ENCODE peak calls at places on chromosomes 3 and 15, in four cellular contexts. One of them, this sample, is unnamed.

GRCh38 chr15:35958021-35958420 is 412.1 kb upstream of the DPH6 start:
- DNase-seq in HepG2: no peak
- DNase-seq in K562: no peak
- DNase-seq in GM12878: no peak
- DNase-seq in this sample: peak

GRCh38 chr3:53750253-53751210 is 95.7 kb downstream of the CHDH start:
- DNase-seq in GM12878: no peak
- DNase-seq in K562: no peak
- DNase-seq in HepG2: no peak
- DNase-seq in this sample: no peak

GRCh38 chr3:97823503-97824004 is 1.7 kb downstream of the CRYBG3 start:
- DNase-seq in K562: no peak
- DNase-seq in HepG2: no peak
- DNase-seq in GM12878: no peak
- DNase-seq in this sample: no peak

GRCh38 chr15:47688573-47689086 is 28.7 kb upstream of the SEMA6D start:
- DNase-seq in K562: no peak
- DNase-seq in HepG2: no peak
- DNase-seq in GM12878: no peak
- DNase-seq in this sample: no peak

GRCh38 chr3:45179163-45179562 is 33.0 kb upstream of the CDCP1 start:
- DNase-seq in GM12878: no peak
- DNase-seq in HepG2: no peak
- DNase-seq in K562: no peak
- DNase-seq in this sample: no peak

GRCh38 chr3:21170964-21171363 is 580.0 kb downstream of the ZNF385D start:
- DNase-seq in HepG2: no peak
- DNase-seq in K562: no peak
- DNase-seq in GM12878: no peak
- DNase-seq in this sample: peak

GRCh38 chr3:188631291-188632010 is 477.5 kb downstream of the LPP start:
- DNase-seq in K562: no peak
- DNase-seq in HepG2: peak
- DNase-seq in GM12878: no peak
- DNase-seq in this sample: no peak

GRCh38 chr3:50165388-50166308 is 10.5 kb downstream of the SEMA3F start:
- DNase-seq in HepG2: no peak
- DNase-seq in GM12878: no peak
- DNase-seq in K562: no peak
- DNase-seq in this sample: no peak

GRCh38 chr3:190585771-190586630 is 72.1 kb downstream of the IL1RAP start:
- DNase-seq in GM12878: no peak
- DNase-seq in HepG2: peak
- DNase-seq in K562: no peak
- DNase-seq in this sample: peak

GRCh38 chr3:159877924-159878323 is 110.7 kb upstream of the IL12A start:
- DNase-seq in K562: no peak
- DNase-seq in GM12878: no peak
- DNase-seq in HepG2: no peak
- DNase-seq in this sample: no peak

GRCh38 chr3:157290761-157291160 is 130.8 kb upstream of the CCNL1 start:
- DNase-seq in HepG2: no peak
- DNase-seq in GM12878: no peak
- DNase-seq in K562: no peak
- DNase-seq in this sample: no peak

GRCh38 chr15:50830477-50831354 is 65.2 kb upstream of the SPPL2A start:
- DNase-seq in K562: no peak
- DNase-seq in GM12878: no peak
- DNase-seq in HepG2: no peak
- DNase-seq in this sample: no peak

GRCh38 chr15:63308947-63309346 is 31.5 kb downstream of the APH1B start:
- DNase-seq in HepG2: no peak
- DNase-seq in K562: no peak
- DNase-seq in GM12878: no peak
- DNase-seq in this sample: no peak

GRCh38 chr3:191366675-191367074 is 36.3 kb upstream of the UTS2B start:
- DNase-seq in K562: no peak
- DNase-seq in GM12878: no peak
- DNase-seq in HepG2: no peak
- DNase-seq in this sample: no peak

GRCh38 chr3:52721002-52721741 is 15.3 kb downstream of the SPCS1 start:
- DNase-seq in HepG2: no peak
- DNase-seq in K562: no peak
- DNase-seq in GM12878: no peak
- DNase-seq in this sample: no peak

GRCh38 chr15:64597469-64597806 is 137.1 kb downstream of the ZNF609 start:
- DNase-seq in GM12878: no peak
- DNase-seq in K562: no peak
- DNase-seq in HepG2: no peak
- DNase-seq in this sample: peak

GRCh38 chr3:110062711-110063110 is 725.4 kb upstream of the DPPA4 start:
- DNase-seq in HepG2: no peak
- DNase-seq in GM12878: no peak
- DNase-seq in K562: no peak
- DNase-seq in this sample: no peak

GRCh38 chr15:40242671-40243070 is 3.8 kb downstream of the PAK6 start:
- DNase-seq in HepG2: no peak
- DNase-seq in GM12878: no peak
- DNase-seq in K562: no peak
- DNase-seq in this sample: no peak

GRCh38 chr3:150072576-150072975 is 101.9 kb upstream of the PFN2 start:
- DNase-seq in GM12878: no peak
- DNase-seq in K562: no peak
- DNase-seq in HepG2: no peak
- DNase-seq in this sample: no peak

GRCh38 chr3:39101022-39101689 is 6.3 kb downstream of the GORASP1 start:
- DNase-seq in GM12878: no peak
- DNase-seq in HepG2: peak
- DNase-seq in K562: peak
- DNase-seq in this sample: peak

GRCh38 chr3:150798122-150798618 is 35.2 kb upstream of the SIAH2 start:
- DNase-seq in GM12878: no peak
- DNase-seq in HepG2: peak
- DNase-seq in K562: no peak
- DNase-seq in this sample: no peak

GRCh38 chr3:47016934-47017435 is 37.5 kb downstream of the NBEAL2 start:
- DNase-seq in K562: peak
- DNase-seq in GM12878: peak
- DNase-seq in HepG2: no peak
- DNase-seq in this sample: no peak

GRCh38 chr3:130377960-130378676 is 32.6 kb downstream of the COL6A5 start:
- DNase-seq in GM12878: no peak
- DNase-seq in K562: no peak
- DNase-seq in HepG2: no peak
- DNase-seq in this sample: no peak

GRCh38 chr15:42364529-42364928 is 5.2 kb downstream of the CAPN3 start:
- DNase-seq in GM12878: no peak
- DNase-seq in HepG2: no peak
- DNase-seq in K562: no peak
- DNase-seq in this sample: no peak

GRCh38 chr15:25244731-25245585 is 193.9 kb downstream of the UBE3A start:
- DNase-seq in GM12878: no peak
- DNase-seq in HepG2: no peak
- DNase-seq in K562: no peak
- DNase-seq in this sample: no peak

GRCh38 chr15:72198410-72199270 is 1.1 kb upstream of the GRAMD2A start:
- DNase-seq in GM12878: no peak
- DNase-seq in K562: no peak
- DNase-seq in HepG2: no peak
- DNase-seq in this sample: no peak
- TF ChIP-seq CHD2 in GM12878: no peak
- TF ChIP-seq CHD2 in K562: no peak
- TF ChIP-seq CHD2 in HepG2: no peak
- TF ChIP-seq CHD2 in this sample: no peak

DNA sequence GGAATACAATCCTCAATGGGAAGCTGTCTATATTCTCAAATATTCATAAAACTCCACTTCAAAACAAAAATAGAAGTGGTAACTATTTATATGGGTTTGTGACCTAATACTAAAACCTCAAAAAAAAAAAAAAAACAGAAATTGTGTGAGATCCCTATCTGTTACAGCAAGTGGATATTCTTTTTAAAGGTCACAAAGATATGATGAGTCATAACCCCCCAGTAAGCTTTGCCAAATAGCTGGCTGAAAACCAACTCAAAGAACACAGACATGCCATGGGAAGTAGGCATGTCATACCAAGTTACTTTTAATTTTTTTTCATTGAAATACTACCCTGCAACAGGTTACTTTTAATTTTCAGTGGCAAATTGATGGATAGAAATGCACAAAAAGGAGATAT is 62.5 kb downstream of the CBLB start:
- DNase-seq in HepG2: peak
- DNase-seq in GM12878: no peak
- DNase-seq in K562: peak
- DNase-seq in this sample: no peak
- H3K4me2 ChIP-seq in HepG2: no peak
- H3K4me2 ChIP-seq in GM12878: no peak
- H3K4me2 ChIP-seq in K562: no peak
- H3K4me2 ChIP-seq in this sample: no peak

GRCh38 chr3:25820372-25820771 is 30.5 kb downstream of the OXSM start:
- DNase-seq in K562: peak
- DNase-seq in HepG2: no peak
- DNase-seq in GM12878: no peak
- DNase-seq in this sample: no peak
- TF ChIP-seq JUND in K562: no peak
- TF ChIP-seq JUND in HepG2: no peak
- TF ChIP-seq JUND in GM12878: no peak
- TF ChIP-seq JUND in this sample: peak

GRCh38 chr15:70337292-70338186 is 239.8 kb upstream of the TLE3 start:
- DNase-seq in GM12878: no peak
- DNase-seq in K562: no peak
- DNase-seq in HepG2: no peak
- DNase-seq in this sample: no peak

GRCh38 chr15:70334286-70334685 is 236.6 kb upstream of the TLE3 start:
- DNase-seq in HepG2: no peak
- DNase-seq in K562: no peak
- DNase-seq in GM12878: no peak
- DNase-seq in this sample: no peak

GRCh38 chr15:70341566-70341965 is 243.8 kb upstream of the TLE3 start:
- DNase-seq in K562: no peak
- DNase-seq in HepG2: no peak
- DNase-seq in GM12878: no peak
- DNase-seq in this sample: no peak

GRCh38 chr15:70339551-70340517 is 242.1 kb upstream of the TLE3 start:
- DNase-seq in HepG2: no peak
- DNase-seq in K562: no peak
- DNase-seq in GM12878: no peak
- DNase-seq in this sample: peak

GRCh38 chr15:70336425-70337009 is 238.8 kb upstream of the TLE3 start:
- DNase-seq in HepG2: no peak
- DNase-seq in K562: no peak
- DNase-seq in GM12878: no peak
- DNase-seq in this sample: no peak
- TF ChIP-seq CHD2 in HepG2: no peak
- TF ChIP-seq CHD2 in K562: no peak
- TF ChIP-seq CHD2 in GM12878: no peak
- TF ChIP-seq CHD2 in this sample: no peak